ENCODE peak calls at places on chromosomes 6 and 20, in eight cellular contexts. A, H, L, M, E, S, U and Y are unnamed samples.

GRCh38 chr20:61886721-61887658 is 178.7 kb downstream of the TAF4 start:
- DNase-seq in S (peak; percentile 74), A (peak; percentile 31), H (peak; percentile 36), L (peak; percentile 53), E (peak; percentile 57), U (no peak), M (peak; percentile 36), Y (no peak)

GRCh38 chr6:99810942-99811633 is 182.9 kb downstream of the MCHR2 start:
- DNase-seq in H (no peak), L (no peak), E (no peak), M (no peak), S (no peak), U (no peak), A (no peak), Y (no peak)

GRCh38 chr6:49958180-49958579 is 5.8 kb downstream of the DEFB114 start:
- DNase-seq in H (no peak), U (no peak), L (no peak), M (no peak), S (no peak), E (no peak), A (no peak), Y (no peak)

GRCh38 chr6:145836170-145836569 is 21.6 kb upstream of the FBXO30 start:
- DNase-seq in L (peak; percentile 76), S (peak; percentile 26), H (no peak), U (no peak), A (no peak), E (no peak), M (no peak), Y (no peak)

GRCh38 chr20:62376112-62377063 is 9.3 kb upstream of the LAMA5 start:
- DNase-seq in M (no peak), H (peak; percentile 67), U (peak; percentile 52), L (peak; percentile 53), S (no peak), A (peak; percentile 64), E (peak; percentile 81), Y (no peak)

GRCh38 chr6:149761438-149761837 is 11.9 kb downstream of the PCMT1 start:
- DNase-seq in U (no peak), E (no peak), M (no peak), L (no peak), H (no peak), S (no peak), A (no peak), Y (no peak)

GRCh38 chr20:57048027-57048869 is 218.2 kb downstream of the BMP7 start:
- DNase-seq in H (peak; percentile 57), S (peak; percentile 60), U (no peak), E (peak; percentile 81), A (no peak), M (peak; percentile 43), L (peak; percentile 68), Y (no peak)

GRCh38 chr6:39961178-39961577 is 26.9 kb upstream of the MOCS1 start:
- DNase-seq in L (peak; percentile 6), M (no peak), U (no peak), A (no peak), S (no peak), H (no peak), E (no peak), Y (peak; percentile 25)

GRCh38 chr20:52060794-52061714 is 130.5 kb downstream of the ZFP64 start:
- DNase-seq in S (peak; percentile 56), U (no peak), E (peak; percentile 70), A (no peak), M (no peak), H (no peak), L (peak; percentile 27), Y (no peak)

GRCh38 chr6:13272131-13273046 is 55.9 kb downstream of the TBC1D7 start:
- DNase-seq in A (no peak), S (no peak), E (no peak), L (no peak), H (peak; percentile 43), U (peak; percentile 29), M (peak; percentile 50), Y (peak; percentile 51)

GRCh38 chr6:3194535-3195376 is 32.7 kb downstream of the TUBB2B start:
- DNase-seq in A (no peak), U (peak; percentile 59), H (no peak), S (peak; percentile 64), E (no peak), L (no peak), M (no peak), Y (no peak)
- H3K4me3 ChIP-seq in A (no peak overlapping the region), U (no peak overlapping the region), H (no peak overlapping the region), S (no peak overlapping the region), E (no peak overlapping the region), L (no peak overlapping the region), M (no peak overlapping the region), Y (no peak overlapping the region)

DNA sequence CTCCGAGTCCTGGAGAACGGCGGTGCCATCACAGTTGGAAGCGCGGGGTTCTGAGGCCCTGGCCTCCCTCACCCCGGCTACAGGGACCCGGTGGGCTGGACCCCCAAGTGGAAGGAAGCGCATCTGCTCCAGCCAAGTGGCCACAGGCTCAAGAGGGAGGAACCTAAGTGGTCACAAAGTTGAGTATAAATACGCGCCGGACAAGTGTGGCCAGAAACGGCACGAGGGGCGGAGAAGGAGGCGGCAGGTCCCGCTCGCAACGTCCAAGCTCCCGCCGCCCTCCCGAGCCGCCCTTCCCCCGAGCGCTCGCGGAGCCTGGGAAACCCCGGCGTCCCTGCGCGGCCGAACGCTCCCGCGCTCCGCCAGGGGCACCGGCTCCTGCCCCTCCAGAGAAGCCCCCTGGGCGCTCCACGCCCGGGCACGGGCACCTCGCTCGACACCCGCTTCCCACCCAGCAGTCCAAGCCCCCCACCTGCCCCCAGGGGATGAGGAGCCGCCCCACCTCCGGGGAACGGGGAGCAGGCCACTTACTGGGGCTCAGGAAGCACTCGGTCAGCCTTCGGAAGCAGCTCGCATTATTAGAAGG is 1.5 kb downstream of the PDE10A start:
- DNase-seq in L (no peak), S (no peak), U (peak; percentile 32), H (no peak), A (no peak), M (no peak), E (peak; percentile 40), Y (no peak)
- H3K4me3 ChIP-seq in L (peak overlapping the region; percentile 40), S (peak overlapping the region; percentile 41), U (peak overlapping the region; percentile 84), H (no peak overlapping the region), A (peak overlapping the region; percentile 51), M (no peak overlapping the region), E (peak overlapping the region; percentile 69), Y (peak overlapping the region; percentile 93)

GRCh38 chr6:170007468-170008240 is 256.2 kb downstream of the ERMARD start:
- DNase-seq in H (no peak), U (no peak), S (no peak), M (no peak), L (no peak), A (no peak), E (no peak), Y (no peak)

GRCh38 chr6:170008386-170008785 is 257.0 kb downstream of the ERMARD start:
- DNase-seq in E (no peak), M (peak; percentile 9), H (no peak), L (no peak), S (no peak), A (no peak), U (no peak), Y (no peak)

GRCh38 chr6:170005680-170006470 is 254.5 kb downstream of the ERMARD start:
- DNase-seq in M (no peak), A (no peak), S (no peak), H (no peak), L (no peak), E (no peak), U (no peak), Y (no peak)

GRCh38 chr6:170004585-170005210 is 253.3 kb downstream of the ERMARD start:
- DNase-seq in H (no peak), A (no peak), M (no peak), S (no peak), L (no peak), U (no peak), E (no peak), Y (no peak)

GRCh38 chr6:170006524-170007467 is 255.4 kb downstream of the ERMARD start:
- DNase-seq in H (no peak), M (no peak), E (no peak), S (no peak), A (no peak), L (no peak), U (no peak), Y (no peak)
- H3K4me3 ChIP-seq in H (no peak overlapping the region), M (no peak overlapping the region), E (no peak overlapping the region), S (no peak overlapping the region), A (no peak overlapping the region), L (no peak overlapping the region), U (no peak overlapping the region), Y (no peak overlapping the region)

DNA sequence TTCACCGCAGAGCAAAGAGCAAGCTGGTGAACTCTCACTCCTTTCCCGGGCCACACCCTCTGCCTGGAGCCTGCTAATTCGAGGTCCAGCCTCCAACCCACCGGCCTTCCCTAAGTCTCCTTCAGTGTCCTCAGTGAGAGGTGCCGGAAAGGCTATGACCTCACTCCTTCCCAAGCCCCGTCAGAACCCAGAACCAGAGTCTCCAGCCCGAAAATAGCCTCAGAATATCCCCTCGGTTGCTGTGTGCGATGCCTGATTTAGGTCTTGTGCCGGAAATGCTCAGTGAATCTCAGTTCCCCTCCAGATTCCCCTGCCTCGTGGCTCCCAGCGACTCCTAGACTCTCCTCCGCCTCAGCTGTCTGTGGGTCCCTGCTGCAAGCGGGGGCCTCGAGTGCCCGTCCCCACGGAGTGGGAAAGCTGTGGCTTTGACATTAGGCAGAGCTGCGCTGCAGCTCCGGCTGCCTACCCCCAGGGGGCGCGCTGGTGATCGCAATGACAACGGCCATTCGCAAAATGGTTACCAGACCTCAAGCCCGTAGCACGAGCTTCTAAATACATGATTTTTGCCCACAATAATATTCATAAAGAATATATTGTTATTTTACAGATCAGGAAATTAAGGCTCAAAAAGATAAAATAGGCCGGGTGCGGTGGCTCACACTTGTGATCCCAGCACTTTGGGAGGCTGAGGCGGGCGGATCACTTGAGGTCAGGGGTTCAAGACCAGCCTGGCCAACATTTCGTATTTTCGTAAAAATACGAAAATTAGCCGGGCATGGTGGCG is 4.2 kb upstream of the BNIP5 start:
- DNase-seq in M (peak; percentile 89), L (peak; percentile 83), S (peak; percentile 74), H (peak; percentile 84), A (peak; percentile 71), E (peak; percentile 68), U (peak; percentile 70), Y (peak; percentile 77)
- H3K4me3 ChIP-seq in M (no peak overlapping the region), L (peak overlapping the region; percentile 51), S (no peak overlapping the region), H (no peak overlapping the region), A (no peak overlapping the region), E (peak overlapping the region; percentile 21), U (peak overlapping the region; percentile 16), Y (peak overlapping the region; percentile 54)

DNA sequence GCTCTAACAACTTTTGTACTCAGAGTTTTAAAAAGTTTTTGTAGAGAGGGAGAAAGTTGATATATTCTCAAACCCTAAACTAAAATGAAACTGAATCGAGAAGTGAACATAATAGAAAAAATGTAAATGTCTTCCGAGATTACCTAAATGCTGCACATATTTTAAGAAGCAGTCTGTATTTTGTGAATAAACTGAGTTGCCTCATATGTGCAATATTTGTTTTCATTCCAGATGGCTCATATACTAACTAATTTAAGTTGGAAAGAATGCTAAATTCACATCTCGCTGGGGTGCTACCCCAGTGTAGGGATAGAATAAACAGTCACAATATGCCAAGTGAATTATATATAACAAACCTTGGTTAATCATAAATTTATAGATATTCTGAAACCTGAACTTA is 285.9 kb upstream of the THEMIS start:
- DNase-seq in M (no peak), S (no peak), E (no peak), H (no peak), A (no peak), L (no peak), U (no peak), Y (no peak)
- H3K4me3 ChIP-seq in M (no peak overlapping the region), S (no peak overlapping the region), E (no peak overlapping the region), H (no peak overlapping the region), A (no peak overlapping the region), L (no peak overlapping the region), U (no peak overlapping the region), Y (no peak overlapping the region)

GRCh38 chr6:29005183-29005885 is at the start of gene ZNF311:
- DNase-seq in L (peak; percentile 84), S (peak; percentile 85), H (peak; percentile 61), E (peak; percentile 63), M (peak; percentile 60), A (peak; percentile 49), U (peak; percentile 63), Y (peak; percentile 55)
- H3K4me3 ChIP-seq in L (peak within 1 kb of the TSS; percentile 84), S (peak within 1 kb of the TSS; percentile 45), H (no peak within 1 kb of the TSS), E (peak within 1 kb of the TSS; percentile 41), M (peak within 1 kb of the TSS; percentile 1), A (peak within 1 kb of the TSS; percentile 58), U (peak within 1 kb of the TSS; percentile 62), Y (peak within 1 kb of the TSS; percentile 68)